ENCODE peak calls at places on chromosomes 16 and 17, in nine cellular contexts. One of them, this sample, is unnamed.

GRCh38 chr16:54928016-54928356 is 2.7 kb upstream of the IRX5 start:
- DNase-seq in lower leg skin: no peak
- DNase-seq in stomach: no peak
- DNase-seq in HepG2: no peak
- DNase-seq in IMR-90: no peak
- DNase-seq in transverse colon: no peak
- DNase-seq in sigmoid colon: no peak
- DNase-seq in A549: peak
- DNase-seq in ovary: no peak
- DNase-seq in this sample: no peak

GRCh38 chr16:4051591-4051990 is 64.7 kb downstream of the ADCY9 start:
- DNase-seq in ovary: no peak
- DNase-seq in lower leg skin: no peak
- DNase-seq in IMR-90: no peak
- DNase-seq in stomach: no peak
- DNase-seq in HepG2: no peak
- DNase-seq in sigmoid colon: no peak
- DNase-seq in transverse colon: no peak
- DNase-seq in A549: no peak
- DNase-seq in this sample: no peak

GRCh38 chr17:80303824-80304223 is 43.2 kb downstream of the RNF213 start:
- DNase-seq in A549: peak
- DNase-seq in ovary: no peak
- DNase-seq in sigmoid colon: no peak
- DNase-seq in stomach: no peak
- DNase-seq in transverse colon: no peak
- DNase-seq in HepG2: no peak
- DNase-seq in lower leg skin: no peak
- DNase-seq in IMR-90: no peak
- DNase-seq in this sample: no peak

GRCh38 chr17:67024736-67025135 is 19.6 kb upstream of the CACNG1 start:
- DNase-seq in sigmoid colon: no peak
- DNase-seq in A549: no peak
- DNase-seq in IMR-90: no peak
- DNase-seq in transverse colon: no peak
- DNase-seq in stomach: no peak
- DNase-seq in HepG2: no peak
- DNase-seq in ovary: no peak
- DNase-seq in lower leg skin: no peak
- DNase-seq in this sample: no peak

GRCh38 chr17:27295945-27296344 is 2.0 kb downstream of the WSB1 start:
- DNase-seq in sigmoid colon: no peak
- DNase-seq in stomach: no peak
- DNase-seq in ovary: no peak
- DNase-seq in lower leg skin: no peak
- DNase-seq in transverse colon: no peak
- DNase-seq in HepG2: no peak
- DNase-seq in IMR-90: no peak
- DNase-seq in A549: no peak
- DNase-seq in this sample: no peak

GRCh38 chr17:35449371-35449931 is 885 bp upstream of the SLFN13 start:
- DNase-seq in transverse colon: peak
- DNase-seq in lower leg skin: peak
- DNase-seq in sigmoid colon: peak
- DNase-seq in IMR-90: no peak
- DNase-seq in HepG2: no peak
- DNase-seq in stomach: peak
- DNase-seq in A549: no peak
- DNase-seq in ovary: no peak
- DNase-seq in this sample: no peak

GRCh38 chr17:9240659-9241370 is 219.5 kb downstream of the NTN1 start:
- DNase-seq in HepG2: peak
- DNase-seq in IMR-90: peak
- DNase-seq in stomach: peak
- DNase-seq in sigmoid colon: peak
- DNase-seq in lower leg skin: peak
- DNase-seq in transverse colon: peak
- DNase-seq in ovary: peak
- DNase-seq in A549: peak
- DNase-seq in this sample: peak

GRCh38 chr17:83097831-83098230 is 18.4 kb downstream of the METRNL start:
- DNase-seq in A549: no peak
- DNase-seq in HepG2: no peak
- DNase-seq in sigmoid colon: no peak
- DNase-seq in lower leg skin: no peak
- DNase-seq in transverse colon: no peak
- DNase-seq in IMR-90: no peak
- DNase-seq in ovary: no peak
- DNase-seq in stomach: no peak
- DNase-seq in this sample: no peak

GRCh38 chr16:25052530-25052929 is 37.4 kb upstream of the ARHGAP17 start:
- DNase-seq in lower leg skin: no peak
- DNase-seq in IMR-90: no peak
- DNase-seq in transverse colon: no peak
- DNase-seq in ovary: no peak
- DNase-seq in HepG2: no peak
- DNase-seq in stomach: peak
- DNase-seq in sigmoid colon: no peak
- DNase-seq in A549: no peak
- DNase-seq in this sample: no peak

GRCh38 chr16:53058882-53059281 is 4.1 kb downstream of the CHD9 start:
- DNase-seq in transverse colon: no peak
- DNase-seq in stomach: no peak
- DNase-seq in IMR-90: no peak
- DNase-seq in ovary: no peak
- DNase-seq in A549: no peak
- DNase-seq in lower leg skin: no peak
- DNase-seq in sigmoid colon: peak
- DNase-seq in HepG2: no peak
- DNase-seq in this sample: no peak

GRCh38 chr16:63720848-63721247 is 1401.0 kb downstream of the CDH11 start:
- DNase-seq in HepG2: no peak
- DNase-seq in A549: no peak
- DNase-seq in transverse colon: no peak
- DNase-seq in IMR-90: no peak
- DNase-seq in lower leg skin: no peak
- DNase-seq in ovary: no peak
- DNase-seq in stomach: no peak
- DNase-seq in sigmoid colon: no peak
- DNase-seq in this sample: no peak

GRCh38 chr17:80706454-80706853 is 161.8 kb downstream of the RPTOR start:
- DNase-seq in stomach: no peak
- DNase-seq in HepG2: peak
- DNase-seq in transverse colon: no peak
- DNase-seq in ovary: no peak
- DNase-seq in IMR-90: no peak
- DNase-seq in lower leg skin: no peak
- DNase-seq in sigmoid colon: no peak
- DNase-seq in A549: no peak
- DNase-seq in this sample: no peak

GRCh38 chr16:17439580-17439979 is 31.2 kb downstream of the XYLT1 start:
- DNase-seq in sigmoid colon: no peak
- DNase-seq in stomach: no peak
- DNase-seq in lower leg skin: peak
- DNase-seq in transverse colon: no peak
- DNase-seq in HepG2: no peak
- DNase-seq in A549: no peak
- DNase-seq in IMR-90: no peak
- DNase-seq in ovary: no peak
- DNase-seq in this sample: no peak

GRCh38 chr16:88957887-88958577 is 19.0 kb downstream of the CBFA2T3 start:
- DNase-seq in sigmoid colon: no peak
- DNase-seq in ovary: no peak
- DNase-seq in IMR-90: no peak
- DNase-seq in HepG2: no peak
- DNase-seq in stomach: no peak
- DNase-seq in lower leg skin: no peak
- DNase-seq in transverse colon: no peak
- DNase-seq in A549: no peak
- DNase-seq in this sample: no peak

GRCh38 chr17:64622931-64623654 is 39.0 kb downstream of the SMURF2 start:
- DNase-seq in IMR-90: peak
- DNase-seq in stomach: no peak
- DNase-seq in lower leg skin: no peak
- DNase-seq in A549: peak
- DNase-seq in ovary: no peak
- DNase-seq in sigmoid colon: no peak
- DNase-seq in HepG2: peak
- DNase-seq in transverse colon: no peak
- DNase-seq in this sample: no peak
- H3K4me3 ChIP-seq in IMR-90: no peak
- H3K4me3 ChIP-seq in stomach: no peak
- H3K4me3 ChIP-seq in lower leg skin: no peak
- H3K4me3 ChIP-seq in A549: no peak
- H3K4me3 ChIP-seq in ovary: no peak
- H3K4me3 ChIP-seq in sigmoid colon: no peak
- H3K4me3 ChIP-seq in HepG2: no peak
- H3K4me3 ChIP-seq in transverse colon: no peak
- H3K4me3 ChIP-seq in this sample: no peak

GRCh38 chr17:57946798-57947358 is 8.3 kb downstream of the CUEDC1 start:
- DNase-seq in HepG2: peak
- DNase-seq in transverse colon: peak
- DNase-seq in A549: peak
- DNase-seq in sigmoid colon: peak
- DNase-seq in lower leg skin: no peak
- DNase-seq in ovary: peak
- DNase-seq in IMR-90: peak
- DNase-seq in stomach: peak
- DNase-seq in this sample: peak

GRCh38 chr17:57947369-57947768 is 7.8 kb downstream of the CUEDC1 start:
- DNase-seq in IMR-90: no peak
- DNase-seq in stomach: no peak
- DNase-seq in HepG2: no peak
- DNase-seq in sigmoid colon: no peak
- DNase-seq in transverse colon: no peak
- DNase-seq in lower leg skin: no peak
- DNase-seq in ovary: no peak
- DNase-seq in A549: no peak
- DNase-seq in this sample: no peak

GRCh38 chr17:57948169-57948554 is 7.0 kb downstream of the CUEDC1 start:
- DNase-seq in A549: no peak
- DNase-seq in lower leg skin: no peak
- DNase-seq in sigmoid colon: no peak
- DNase-seq in HepG2: no peak
- DNase-seq in transverse colon: no peak
- DNase-seq in IMR-90: no peak
- DNase-seq in ovary: no peak
- DNase-seq in stomach: no peak
- DNase-seq in this sample: no peak

GRCh38 chr17:57949649-57950048 is 5.6 kb downstream of the CUEDC1 start:
- DNase-seq in IMR-90: no peak
- DNase-seq in stomach: no peak
- DNase-seq in lower leg skin: peak
- DNase-seq in sigmoid colon: peak
- DNase-seq in transverse colon: peak
- DNase-seq in HepG2: no peak
- DNase-seq in ovary: no peak
- DNase-seq in A549: peak
- DNase-seq in this sample: peak

GRCh38 chr17:57948555-57949420 is 6.4 kb downstream of the CUEDC1 start:
- DNase-seq in HepG2: no peak
- DNase-seq in A549: peak
- DNase-seq in ovary: no peak
- DNase-seq in stomach: no peak
- DNase-seq in transverse colon: no peak
- DNase-seq in lower leg skin: no peak
- DNase-seq in IMR-90: peak
- DNase-seq in sigmoid colon: peak
- DNase-seq in this sample: peak
- TF ChIP-seq CTCF in HepG2: no peak
- TF ChIP-seq CTCF in A549: peak
- TF ChIP-seq CTCF in ovary: no peak
- TF ChIP-seq CTCF in stomach: no peak
- TF ChIP-seq CTCF in transverse colon: no peak
- TF ChIP-seq CTCF in lower leg skin: no peak
- TF ChIP-seq CTCF in IMR-90: no peak
- TF ChIP-seq CTCF in sigmoid colon: no peak
- TF ChIP-seq CTCF in this sample: no peak

DNA sequence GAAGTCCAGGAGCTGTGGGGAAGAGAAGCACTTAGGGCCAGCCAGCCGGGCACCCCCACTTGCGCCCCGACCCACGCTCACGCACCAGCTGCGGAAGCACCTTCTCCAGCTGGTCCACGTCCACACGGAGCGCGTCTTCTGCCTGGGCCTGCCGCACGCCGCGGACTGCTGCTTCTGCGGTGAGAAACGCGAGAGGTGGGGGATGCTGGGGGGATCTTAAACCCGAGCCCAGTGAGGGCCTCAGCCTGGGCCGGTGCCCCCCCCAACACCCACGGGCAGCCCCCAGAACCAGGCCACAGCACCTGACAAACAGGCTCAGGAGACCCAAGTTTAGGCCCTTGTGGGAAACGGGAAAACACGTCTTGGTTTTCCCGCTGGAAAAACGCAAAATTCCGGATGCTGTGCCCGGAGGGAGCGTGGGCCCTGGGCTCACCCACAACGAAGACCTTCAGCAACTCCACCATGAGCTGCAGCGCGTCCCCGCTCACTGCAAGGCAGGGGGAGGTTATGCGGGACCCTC is 3.4 kb downstream of the CENPX start:
- DNase-seq in IMR-90: no peak
- DNase-seq in A549: no peak
- DNase-seq in transverse colon: no peak
- DNase-seq in sigmoid colon: no peak
- DNase-seq in stomach: no peak
- DNase-seq in HepG2: no peak
- DNase-seq in ovary: no peak
- DNase-seq in lower leg skin: no peak
- DNase-seq in this sample: no peak
- TF ChIP-seq POLR2A in IMR-90: no peak
- TF ChIP-seq POLR2A in A549: no peak
- TF ChIP-seq POLR2A in transverse colon: no peak
- TF ChIP-seq POLR2A in sigmoid colon: no peak
- TF ChIP-seq POLR2A in stomach: no peak
- TF ChIP-seq POLR2A in HepG2: no peak
- TF ChIP-seq POLR2A in ovary: no peak
- TF ChIP-seq POLR2A in lower leg skin: no peak
- TF ChIP-seq POLR2A in this sample: no peak

GRCh38 chr17:5286846-5287245 is 4.8 kb downstream of the RABEP1 start:
- DNase-seq in lower leg skin: no peak
- DNase-seq in A549: no peak
- DNase-seq in HepG2: no peak
- DNase-seq in transverse colon: no peak
- DNase-seq in stomach: no peak
- DNase-seq in sigmoid colon: no peak
- DNase-seq in ovary: no peak
- DNase-seq in IMR-90: no peak
- DNase-seq in this sample: no peak

GRCh38 chr17:5282639-5283217 is 644 bp downstream of the RABEP1 start:
- DNase-seq in ovary: peak
- DNase-seq in A549: peak
- DNase-seq in HepG2: no peak
- DNase-seq in stomach: no peak
- DNase-seq in IMR-90: no peak
- DNase-seq in lower leg skin: peak
- DNase-seq in transverse colon: peak
- DNase-seq in sigmoid colon: no peak
- DNase-seq in this sample: peak

GRCh38 chr17:5281814-5282638 is at the start of gene RABEP1:
- DNase-seq in sigmoid colon: peak
- DNase-seq in ovary: peak
- DNase-seq in HepG2: peak
- DNase-seq in stomach: peak
- DNase-seq in lower leg skin: peak
- DNase-seq in transverse colon: peak
- DNase-seq in A549: peak
- DNase-seq in IMR-90: peak
- DNase-seq in this sample: peak

GRCh38 chr17:5283531-5284315 is 1.6 kb downstream of the RABEP1 start:
- DNase-seq in HepG2: no peak
- DNase-seq in sigmoid colon: no peak
- DNase-seq in stomach: no peak
- DNase-seq in IMR-90: peak
- DNase-seq in ovary: no peak
- DNase-seq in A549: no peak
- DNase-seq in transverse colon: no peak
- DNase-seq in lower leg skin: no peak
- DNase-seq in this sample: no peak
- H3K4me3 ChIP-seq in HepG2: peak
- H3K4me3 ChIP-seq in sigmoid colon: no peak
- H3K4me3 ChIP-seq in stomach: peak
- H3K4me3 ChIP-seq in IMR-90: peak
- H3K4me3 ChIP-seq in ovary: no peak
- H3K4me3 ChIP-seq in A549: peak
- H3K4me3 ChIP-seq in transverse colon: peak
- H3K4me3 ChIP-seq in lower leg skin: no peak
- H3K4me3 ChIP-seq in this sample: peak

This sample was measured in gastrocnemius medialis.